ENCODE peak calls at places on chromosome 22, in six cellular contexts. One of them, this sample, is unnamed.

GRCh38 chr22:35606916-35607315 is 10.2 kb downstream of the MB start:
- DNase-seq in pancreas: no peak
- DNase-seq in A549: no peak
- DNase-seq in neuronal stem cell: no peak
- DNase-seq in left ventricle myocardium inferior: no peak
- DNase-seq in HepG2: no peak
- DNase-seq in this sample: no peak

GRCh38 chr22:35977136-35977535 is 51.5 kb downstream of the RBFOX2 start:
- DNase-seq in A549: no peak
- DNase-seq in pancreas: no peak
- DNase-seq in HepG2: no peak
- DNase-seq in neuronal stem cell: no peak
- DNase-seq in left ventricle myocardium inferior: no peak
- DNase-seq in this sample: no peak

GRCh38 chr22:48316245-48316875 is 1511.3 kb downstream of the BRD1 start:
- DNase-seq in neuronal stem cell: no peak
- DNase-seq in HepG2: no peak
- DNase-seq in left ventricle myocardium inferior: no peak
- DNase-seq in A549: no peak
- DNase-seq in pancreas: no peak
- DNase-seq in this sample: no peak

GRCh38 chr22:30609260-30610185 is 2.5 kb downstream of the TCN2 start:
- DNase-seq in A549: peak; percentile 59
- DNase-seq in pancreas: no peak
- DNase-seq in HepG2: no peak
- DNase-seq in neuronal stem cell: no peak
- DNase-seq in left ventricle myocardium inferior: peak; percentile 33
- DNase-seq in this sample: peak; percentile 93

GRCh38 chr22:25027052-25027525 is 74.6 kb downstream of the KIAA1671 start:
- DNase-seq in neuronal stem cell: no peak
- DNase-seq in pancreas: no peak
- DNase-seq in A549: no peak
- DNase-seq in left ventricle myocardium inferior: no peak
- DNase-seq in HepG2: no peak
- DNase-seq in this sample: peak; percentile 65

GRCh38 chr22:36325163-36326031 is 62.4 kb downstream of the MYH9 start:
- DNase-seq in neuronal stem cell: no peak
- DNase-seq in A549: no peak
- DNase-seq in left ventricle myocardium inferior: no peak
- DNase-seq in pancreas: no peak
- DNase-seq in HepG2: no peak
- DNase-seq in this sample: peak; percentile 93

GRCh38 chr22:46139895-46140350 is 10.4 kb upstream of the PPARA start:
- DNase-seq in A549: no peak
- DNase-seq in neuronal stem cell: no peak
- DNase-seq in HepG2: peak; percentile 58
- DNase-seq in pancreas: peak; percentile 65
- DNase-seq in left ventricle myocardium inferior: no peak
- DNase-seq in this sample: no peak

GRCh38 chr22:46579751-46580449 is 40.3 kb upstream of the GRAMD4 start:
- DNase-seq in A549: no peak
- DNase-seq in left ventricle myocardium inferior: peak; percentile 16
- DNase-seq in pancreas: peak; percentile 49
- DNase-seq in neuronal stem cell: no peak
- DNase-seq in HepG2: no peak
- DNase-seq in this sample: no peak

GRCh38 chr22:44438056-44438455 is 60.0 kb downstream of the RTL6 start:
- DNase-seq in A549: no peak
- DNase-seq in pancreas: peak; percentile 39
- DNase-seq in neuronal stem cell: no peak
- DNase-seq in left ventricle myocardium inferior: no peak
- DNase-seq in HepG2: no peak
- DNase-seq in this sample: no peak

GRCh38 chr22:37222440-37222971 is 10.2 kb upstream of the SSTR3 start:
- DNase-seq in A549: no peak
- DNase-seq in neuronal stem cell: no peak
- DNase-seq in pancreas: no peak
- DNase-seq in HepG2: no peak
- DNase-seq in left ventricle myocardium inferior: no peak
- DNase-seq in this sample: no peak

GRCh38 chr22:40449676-40450035 is 79.3 kb downstream of the SGSM3 start:
- DNase-seq in left ventricle myocardium inferior: no peak
- DNase-seq in HepG2: no peak
- DNase-seq in A549: no peak
- DNase-seq in pancreas: no peak
- DNase-seq in neuronal stem cell: no peak
- DNase-seq in this sample: no peak

GRCh38 chr22:32309585-32310251 is 47.9 kb upstream of the RFPL3 start:
- DNase-seq in pancreas: no peak
- DNase-seq in neuronal stem cell: no peak
- DNase-seq in A549: no peak
- DNase-seq in left ventricle myocardium inferior: no peak
- DNase-seq in HepG2: no peak
- DNase-seq in this sample: no peak

GRCh38 chr22:23035557-23036277 is 34.6 kb upstream of the GNAZ start:
- DNase-seq in left ventricle myocardium inferior: no peak
- DNase-seq in neuronal stem cell: no peak
- DNase-seq in HepG2: no peak
- DNase-seq in pancreas: no peak
- DNase-seq in A549: no peak
- DNase-seq in this sample: no peak

GRCh38 chr22:44451016-44451415 is 47.0 kb downstream of the RTL6 start:
- DNase-seq in A549: no peak
- DNase-seq in HepG2: no peak
- DNase-seq in pancreas: no peak
- DNase-seq in left ventricle myocardium inferior: no peak
- DNase-seq in neuronal stem cell: no peak
- DNase-seq in this sample: no peak

GRCh38 chr22:37697540-37697835 is 640 bp downstream of the TRIOBP start:
- DNase-seq in pancreas: no peak
- DNase-seq in A549: no peak
- DNase-seq in neuronal stem cell: no peak
- DNase-seq in HepG2: no peak
- DNase-seq in left ventricle myocardium inferior: no peak
- DNase-seq in this sample: no peak

GRCh38 chr22:29840498-29840897 is 2.4 kb upstream of the ASCC2 start:
- DNase-seq in HepG2: no peak
- DNase-seq in neuronal stem cell: no peak
- DNase-seq in left ventricle myocardium inferior: no peak
- DNase-seq in A549: no peak
- DNase-seq in pancreas: no peak
- DNase-seq in this sample: no peak

GRCh38 chr22:24225044-24225601 is 19.8 kb downstream of the GGT5 start:
- DNase-seq in left ventricle myocardium inferior: no peak
- DNase-seq in A549: no peak
- DNase-seq in pancreas: no peak
- DNase-seq in neuronal stem cell: no peak
- DNase-seq in HepG2: no peak
- DNase-seq in this sample: no peak

GRCh38 chr22:32123657-32124056 is 35.4 kb downstream of the C22orf42 start:
- DNase-seq in A549: peak; percentile 31
- DNase-seq in HepG2: no peak
- DNase-seq in pancreas: no peak
- DNase-seq in left ventricle myocardium inferior: no peak
- DNase-seq in neuronal stem cell: no peak
- DNase-seq in this sample: no peak

GRCh38 chr22:49852898-49853894 is at the start of gene ZBED4:
- DNase-seq in left ventricle myocardium inferior: peak; percentile 97
- DNase-seq in neuronal stem cell: peak; percentile 98
- DNase-seq in A549: peak; percentile 94
- DNase-seq in pancreas: peak; percentile 100
- DNase-seq in HepG2: peak; percentile 90
- DNase-seq in this sample: peak; percentile 97
- H3K4me1 ChIP-seq in left ventricle myocardium inferior: peaks cover 54% of the 10 kb centered on the region
- H3K4me1 ChIP-seq in neuronal stem cell: peaks cover 9% of the 10 kb centered on the region
- H3K4me1 ChIP-seq in A549: peaks cover 12% of the 10 kb centered on the region
- H3K4me1 ChIP-seq in pancreas: peaks cover 11% of the 10 kb centered on the region
- H3K4me1 ChIP-seq in HepG2: peaks cover 69% of the 10 kb centered on the region
- H3K4me1 ChIP-seq in this sample: no peaks in the 10 kb centered on the region

GRCh38 chr22:39150848-39151215 is 1.6 kb downstream of the CBX7 start:
- DNase-seq in A549: no peak
- DNase-seq in neuronal stem cell: no peak
- DNase-seq in pancreas: peak; percentile 43
- DNase-seq in HepG2: no peak
- DNase-seq in left ventricle myocardium inferior: no peak
- DNase-seq in this sample: no peak
- H3K4me3 ChIP-seq in A549: no peak overlapping the region
- H3K4me3 ChIP-seq in neuronal stem cell: no peak overlapping the region
- H3K4me3 ChIP-seq in pancreas: no peak overlapping the region
- H3K4me3 ChIP-seq in HepG2: no peak overlapping the region
- H3K4me3 ChIP-seq in left ventricle myocardium inferior: peak overlapping the region; percentile 98
- H3K4me3 ChIP-seq in this sample: no peak overlapping the region

GRCh38 chr22:49929553-49929979 is 11.1 kb downstream of the CRELD2 start:
- DNase-seq in HepG2: no peak
- DNase-seq in neuronal stem cell: peak; percentile 69
- DNase-seq in A549: no peak
- DNase-seq in left ventricle myocardium inferior: peak; percentile 60
- DNase-seq in pancreas: peak; percentile 96
- DNase-seq in this sample: no peak
- H3K4me1 ChIP-seq in HepG2: peaks cover 45% of the 10 kb centered on the region
- H3K4me1 ChIP-seq in neuronal stem cell: peaks cover 5% of the 10 kb centered on the region
- H3K4me1 ChIP-seq in A549: peaks cover 18% of the 10 kb centered on the region
- H3K4me1 ChIP-seq in left ventricle myocardium inferior: peaks cover 59% of the 10 kb centered on the region
- H3K4me1 ChIP-seq in pancreas: peaks cover 8% of the 10 kb centered on the region
- H3K4me1 ChIP-seq in this sample: no peaks in the 10 kb centered on the region

DNA sequence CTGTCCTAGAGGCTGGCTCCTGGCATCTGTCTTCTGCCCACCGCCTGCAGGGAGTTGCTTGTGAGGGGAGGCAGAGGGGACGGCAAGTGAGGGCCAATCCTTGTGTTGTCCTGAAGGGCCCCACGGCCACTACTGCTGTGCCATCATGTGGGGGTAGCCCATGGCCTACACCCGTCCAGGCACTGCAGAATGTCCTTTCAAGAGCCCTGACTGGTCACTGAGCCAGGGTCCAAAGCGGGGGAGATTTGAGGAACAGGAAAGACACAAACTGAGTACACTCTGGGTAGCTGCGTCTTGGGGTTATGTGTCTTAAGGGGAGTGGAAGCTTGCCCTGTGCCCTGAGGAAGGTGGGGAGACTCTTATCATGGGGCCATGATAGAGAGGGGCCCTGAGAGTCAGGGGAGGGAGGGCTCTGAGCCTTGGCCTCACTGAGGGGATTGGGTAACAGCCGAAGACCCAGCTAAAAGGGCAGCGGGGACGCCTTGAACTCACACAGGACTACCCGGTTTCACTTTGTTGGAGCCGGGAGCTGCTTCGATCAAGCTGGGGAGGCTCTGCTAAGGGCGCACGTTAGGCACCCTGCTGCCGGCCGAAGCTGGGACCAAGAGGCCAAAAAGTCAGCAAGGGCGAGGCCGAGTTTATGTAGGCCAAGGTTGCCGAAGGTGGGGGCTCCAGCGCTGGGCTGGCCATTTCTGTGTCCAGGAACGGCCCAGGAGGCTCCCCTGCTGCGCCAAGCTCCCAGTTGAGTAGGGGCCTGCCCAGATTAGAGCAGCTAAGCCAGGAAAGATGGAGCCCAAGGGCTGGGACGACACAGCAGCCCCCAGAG is 1.9 kb downstream of the TBX1 start:
- DNase-seq in neuronal stem cell: no peak
- DNase-seq in HepG2: no peak
- DNase-seq in left ventricle myocardium inferior: no peak
- DNase-seq in A549: no peak
- DNase-seq in pancreas: no peak
- DNase-seq in this sample: no peak
- H3K4me3 ChIP-seq in neuronal stem cell: peak overlapping the region; percentile 49
- H3K4me3 ChIP-seq in HepG2: no peak overlapping the region
- H3K4me3 ChIP-seq in left ventricle myocardium inferior: no peak overlapping the region
- H3K4me3 ChIP-seq in A549: no peak overlapping the region
- H3K4me3 ChIP-seq in pancreas: no peak overlapping the region
- H3K4me3 ChIP-seq in this sample: no peak overlapping the region

This sample was measured in small intestine.